ENCODE peak calls at places on chromosomes 16 and 17, in six cellular contexts. F is fibroblast of the aortic adventitia, R is esophagus squamous epithelium, B is HFFc6, S is neural progenitor cell, Y is left ventricle myocardium inferior. G is an unnamed sample.

GRCh38 chr16:87344165-87344930 is 27.2 kb upstream of the C16orf95 start:
- DNase-seq in F (no peak), R (no peak), B (no peak), S (no peak), Y (no peak), G (no peak)

GRCh38 chr16:74521691-74522090 is 85.2 kb downstream of the GLG1 start:
- DNase-seq in F (peak), R (no peak), B (peak), S (no peak), Y (no peak), G (peak)

GRCh38 chr17:9173386-9173983 is 152.2 kb downstream of the NTN1 start:
- DNase-seq in F (no peak), R (no peak), B (no peak), S (no peak), Y (no peak), G (no peak)

GRCh38 chr16:79297805-79298204 is 302.7 kb downstream of the MAF start:
- DNase-seq in F (no peak), R (no peak), B (no peak), S (peak), Y (no peak), G (no peak)

GRCh38 chr16:55462241-55462640 is 16.8 kb upstream of the MMP2 start:
- DNase-seq in F (no peak), R (no peak), B (no peak), S (no peak), Y (no peak), G (no peak)

GRCh38 chr16:89096768-89097527 is 3.3 kb downstream of the ACSF3 start:
- DNase-seq in F (no peak), R (no peak), B (no peak), S (no peak), Y (no peak), G (no peak)

GRCh38 chr16:74297296-74297665 is 667 bp downstream of the PSMD7 start:
- DNase-seq in F (peak), R (no peak), B (no peak), S (peak), Y (no peak), G (peak)

GRCh38 chr16:55657616-55658015 is 1.8 kb downstream of the SLC6A2 start:
- DNase-seq in F (no peak), R (no peak), B (no peak), S (no peak), Y (no peak), G (no peak)

GRCh38 chr16:6382787-6383515 is 949.7 kb upstream of the RBFOX1 start:
- DNase-seq in F (no peak), R (no peak), B (no peak), S (no peak), Y (no peak), G (no peak)

GRCh38 chr17:37672545-37673078 is 29.4 kb upstream of the DDX52 start:
- DNase-seq in F (no peak), R (no peak), B (peak), S (no peak), Y (no peak), G (no peak)

GRCh38 chr16:65991149-65991701 is 375.3 kb upstream of the CDH5 start:
- DNase-seq in F (no peak), R (no peak), B (no peak), S (peak), Y (no peak), G (no peak)
- TF ChIP-seq CTCF in F (no peak), R (no peak), B (no peak), S (peak), Y (no peak), G (no peak)

GRCh38 chr17:7047566-7047965 is 3.7 kb upstream of the SLC16A11 start:
- DNase-seq in F (no peak), R (no peak), B (no peak), S (no peak), Y (no peak), G (no peak)

GRCh38 chr17:7043544-7044268 is at the start of gene SLC16A11:
- DNase-seq in F (peak), R (no peak), B (no peak), S (peak), Y (peak), G (peak)

GRCh38 chr17:7048968-7049367 is 5.1 kb upstream of the SLC16A11 start:
- DNase-seq in F (no peak), R (no peak), B (no peak), S (no peak), Y (no peak), G (no peak)

GRCh38 chr17:7045492-7046126 is 1.7 kb upstream of the SLC16A11 start:
- DNase-seq in F (peak), R (no peak), B (peak), S (peak), Y (no peak), G (no peak)

GRCh38 chr17:7046127-7046724 is 2.3 kb upstream of the SLC16A11 start:
- DNase-seq in F (no peak), R (no peak), B (no peak), S (peak), Y (no peak), G (peak)
- TF ChIP-seq CTCF in F (no peak), R (no peak), B (peak), S (no peak), Y (no peak), G (no peak)

GRCh38 chr17:58096892-58097291 is 13.7 kb downstream of the DYNLL2 start:
- DNase-seq in F (no peak), R (no peak), B (peak), S (no peak), Y (no peak), G (no peak)
- TF ChIP-seq CTCF in F (peak), R (no peak), B (peak), S (peak), Y (no peak), G (no peak)

DNA sequence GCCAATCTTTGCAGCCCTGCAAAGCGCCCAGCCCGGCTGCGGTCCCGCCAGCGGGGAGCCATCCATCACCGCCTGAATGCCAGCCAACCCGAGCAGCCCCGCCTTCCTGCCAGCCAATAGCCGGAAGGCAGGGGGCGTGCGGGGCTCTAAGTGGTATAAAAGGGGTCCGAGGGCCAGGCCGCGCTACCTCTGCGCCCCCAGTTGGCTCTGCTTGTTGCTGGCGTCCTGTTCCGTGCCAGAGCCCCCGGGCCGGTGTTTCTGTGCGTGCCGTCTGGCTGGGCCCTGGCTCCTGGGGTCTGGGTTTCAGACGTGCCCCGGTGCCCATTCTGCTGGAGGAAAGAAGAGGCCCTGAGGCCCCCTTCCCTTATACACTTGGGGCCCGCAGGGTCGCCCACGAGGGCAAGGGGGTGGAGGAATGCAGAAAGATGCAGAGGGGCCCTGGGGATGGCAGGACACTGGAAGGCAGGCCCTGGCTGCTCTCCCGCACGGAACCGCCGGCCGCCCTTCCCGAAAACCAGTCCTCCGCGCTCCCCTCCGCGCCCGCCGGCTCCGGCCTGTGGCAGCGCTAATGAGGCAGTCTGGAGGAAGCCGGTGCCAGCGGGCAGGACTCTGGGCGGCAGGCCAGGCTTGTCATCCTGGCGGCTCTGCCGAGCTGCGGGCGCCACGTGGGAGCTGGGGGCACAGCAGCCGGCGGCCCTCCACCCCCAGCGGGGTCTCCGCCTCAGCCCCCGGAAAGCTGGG is 14.0 kb downstream of the COPZ2 start:
- DNase-seq in F (peak), R (peak), B (peak), S (peak), Y (peak), G (peak)
- TF ChIP-seq CTCF in F (peak), R (peak), B (peak), S (peak), Y (peak), G (peak)

G was measured in glutamatergic neuron.